ENCODE peak calls at places on chromosomes 11 and 22, in ten cellular contexts. H is Peyer's patch, P is testis, T is right lobe of liver, S is IMR-90, V is ovary, N is heart left ventricle, Q is body of pancreas, Y is tibial nerve, I is suprapubic skin. R is an unnamed sample.
A peak's percentile ranks its signal among the peaks of the same experiment; 100 is the strongest.

GRCh38 chr11:104549019-104549418 is 349.2 kb downstream of the CASP12 start:
- DNase-seq in N (no peak), I (no peak), P (no peak), S (no peak), V (no peak), H (no peak), Q (no peak), T (no peak), Y (no peak), R (no peak)

GRCh38 chr11:45155627-45156180 is 9.3 kb downstream of the PRDM11 start:
- DNase-seq in H (no peak), S (no peak), Q (no peak), N (no peak), Y (no peak), I (peak; percentile 32), P (no peak), V (no peak), T (no peak), R (peak; percentile 12)

GRCh38 chr11:17350455-17351170 is 987 bp upstream of the NCR3LG1 start:
- DNase-seq in V (no peak), S (no peak), Q (no peak), Y (no peak), I (no peak), P (no peak), H (no peak), N (no peak), T (no peak), R (no peak)

GRCh38 chr11:75347781-75348613 is 3.5 kb downstream of the ARRB1 start:
- DNase-seq in S (peak; percentile 98), P (peak; percentile 59), V (peak; percentile 56), Q (no peak), Y (no peak), I (no peak), T (no peak), N (no peak), H (no peak), R (no peak)

GRCh38 chr11:46524201-46524600 is 69.6 kb downstream of the AMBRA1 start:
- DNase-seq in N (no peak), S (no peak), V (no peak), T (no peak), Y (no peak), H (no peak), P (no peak), I (no peak), Q (no peak), R (no peak)

GRCh38 chr11:89436071-89436470 is 55.1 kb downstream of the NOX4 start:
- DNase-seq in Y (no peak), N (no peak), I (no peak), T (no peak), P (no peak), Q (no peak), H (no peak), S (peak; percentile 58), V (no peak), R (no peak)

GRCh38 chr22:23070418-23071162 is at the start of gene GNAZ:
- DNase-seq in N (peak; percentile 35), V (peak; percentile 28), H (no peak), S (no peak), Q (peak; percentile 26), Y (no peak), T (peak; percentile 47), I (peak; percentile 77), P (no peak), R (peak; percentile 88)

GRCh38 chr11:109423114-109423859 is 1.3 kb downstream of the C11orf87 start:
- DNase-seq in N (no peak), H (no peak), I (no peak), Q (no peak), V (no peak), Y (no peak), T (no peak), P (no peak), S (no peak), R (no peak)

GRCh38 chr11:68052137-68052873 is 13.5 kb downstream of the TCIRG1 start:
- DNase-seq in P (no peak), I (no peak), V (no peak), T (no peak), Q (no peak), N (no peak), H (no peak), Y (no peak), S (no peak), R (no peak)

GRCh38 chr11:124937336-124937935 is 1.6 kb upstream of the HEPACAM start:
- DNase-seq in T (no peak), S (no peak), V (no peak), Y (no peak), Q (no peak), H (no peak), N (no peak), I (no peak), P (no peak), R (no peak)

GRCh38 chr11:40293655-40294342 is 1165.7 kb downstream of the LRRC4C start:
- DNase-seq in S (peak; percentile 92), N (peak; percentile 35), Q (peak; percentile 69), P (peak; percentile 81), Y (peak; percentile 38), H (no peak), I (no peak), V (no peak), T (peak; percentile 53), R (no peak)

GRCh38 chr22:18156878-18157713 is 7.1 kb downstream of the USP18 start:
- DNase-seq in I (no peak), Y (peak; percentile 51), T (peak; percentile 60), V (peak; percentile 34), P (peak; percentile 86), N (peak; percentile 74), S (peak; percentile 99), Q (peak; percentile 38), H (peak; percentile 25), R (peak; percentile 67)

GRCh38 chr11:68749501-68750196 is 1.7 kb downstream of the TESMIN start:
- DNase-seq in T (no peak), I (no peak), S (peak; percentile 12), Q (no peak), N (no peak), V (no peak), P (no peak), H (no peak), Y (no peak), R (no peak)

DNA sequence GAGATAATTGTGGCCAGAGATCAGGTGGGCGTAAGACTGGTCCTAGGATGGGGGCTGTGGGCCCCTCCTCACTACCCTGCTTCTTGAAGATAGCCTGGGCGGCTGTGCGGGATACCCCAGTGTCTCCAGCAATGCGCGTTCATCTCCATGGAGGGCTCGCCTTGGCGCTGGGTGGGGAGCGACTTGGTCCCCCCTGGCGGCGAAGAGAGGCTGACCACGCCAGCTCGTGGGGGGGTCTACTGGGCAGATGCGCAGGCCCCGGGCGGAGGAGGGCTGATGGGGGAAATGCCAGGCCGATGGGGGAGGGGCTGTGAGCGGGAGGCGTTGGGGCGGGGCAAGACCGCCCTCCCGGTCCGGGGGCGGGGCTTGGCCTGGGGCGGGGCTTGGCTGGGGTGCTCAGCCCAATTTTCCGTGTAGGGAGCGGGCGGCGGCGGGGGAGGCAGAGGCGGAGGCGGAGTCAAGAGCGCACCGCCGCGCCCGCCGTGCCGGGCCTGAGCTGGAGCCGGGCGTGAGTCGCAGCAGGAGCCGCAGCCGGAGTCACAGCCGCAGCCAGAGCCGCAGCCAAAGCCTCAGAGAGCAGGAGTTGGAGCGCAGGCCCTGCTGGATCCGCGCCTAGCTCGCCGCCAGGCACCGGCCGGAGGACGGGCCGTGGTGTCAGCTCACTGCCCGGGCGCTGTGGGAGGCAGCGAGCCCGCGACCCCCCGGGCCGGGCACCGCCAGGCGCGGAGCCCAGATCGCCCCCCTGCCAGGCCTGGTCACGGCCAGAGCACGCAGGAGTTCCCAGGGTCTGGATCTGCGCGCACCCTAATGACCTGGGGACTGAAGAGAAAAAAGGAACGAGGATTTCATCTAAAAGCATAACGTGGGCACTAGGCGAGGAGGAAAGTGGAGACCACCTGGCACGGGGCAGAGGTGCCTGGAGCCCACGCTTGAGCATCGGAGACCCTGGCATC is at the start of gene SLC35E4:
- DNase-seq in V (peak; percentile 98), S (peak; percentile 86), N (peak; percentile 95), Y (peak; percentile 93), P (peak; percentile 95), H (peak; percentile 98), T (peak; percentile 95), Q (peak; percentile 94), I (peak; percentile 97), R (peak; percentile 97)
- TF ChIP-seq POLR2A in V (peak; percentile 13), S (peak; percentile 51), N (peak; percentile 93), Y (peak; percentile 68), P (no peak), H (peak; percentile 74), T (peak; percentile 59), Q (peak; percentile 81), I (peak; percentile 25), R (no peak)

GRCh38 chr11:78332174-78332866 is 85.3 kb downstream of the GAB2 start:
- DNase-seq in T (no peak), H (no peak), Y (no peak), Q (no peak), V (no peak), N (no peak), I (no peak), S (peak; percentile 21), P (no peak), R (no peak)
- H3K27ac ChIP-seq in T (no peak overlapping the region), H (no peak overlapping the region), Y (no peak overlapping the region), Q (no peak overlapping the region), V (no peak overlapping the region), N (no peak overlapping the region), I (no peak overlapping the region), S (no peak overlapping the region), P (no peak overlapping the region), R (no peak overlapping the region)

DNA sequence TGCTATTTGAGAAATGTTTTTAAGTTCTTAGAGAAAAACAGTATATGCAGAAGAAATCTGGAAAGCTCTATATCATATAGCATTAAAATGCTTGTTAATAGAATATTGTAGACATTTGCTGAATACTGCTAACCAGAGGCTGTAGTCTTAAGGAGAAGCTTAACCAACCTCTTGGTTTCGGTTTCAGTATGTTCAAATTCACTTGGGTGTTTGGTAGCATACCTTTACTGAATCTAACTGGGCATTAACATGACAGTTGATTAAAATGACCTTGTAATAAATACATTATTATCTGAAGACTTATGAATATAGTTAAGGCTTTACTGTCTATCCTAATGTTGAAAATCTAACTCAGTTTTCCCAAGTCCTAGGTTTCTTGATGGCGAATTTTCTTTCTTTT is 5.4 kb downstream of the PCF11 start:
- DNase-seq in V (no peak), Q (no peak), S (peak; percentile 16), H (no peak), I (no peak), P (no peak), Y (no peak), N (no peak), T (no peak), R (no peak)
- H3K36me3 ChIP-seq in V (no peaks in the 10 kb centered on the region), Q (no peaks in the 10 kb centered on the region), S (peaks cover 20% of the 10 kb centered on the region), H (no peaks in the 10 kb centered on the region), I (peaks cover 31% of the 10 kb centered on the region), P (no peaks in the 10 kb centered on the region), Y (peaks cover 5% of the 10 kb centered on the region), N (peaks cover 43% of the 10 kb centered on the region), T (peaks cover 2% of the 10 kb centered on the region), R (peaks cover 57% of the 10 kb centered on the region)

DNA sequence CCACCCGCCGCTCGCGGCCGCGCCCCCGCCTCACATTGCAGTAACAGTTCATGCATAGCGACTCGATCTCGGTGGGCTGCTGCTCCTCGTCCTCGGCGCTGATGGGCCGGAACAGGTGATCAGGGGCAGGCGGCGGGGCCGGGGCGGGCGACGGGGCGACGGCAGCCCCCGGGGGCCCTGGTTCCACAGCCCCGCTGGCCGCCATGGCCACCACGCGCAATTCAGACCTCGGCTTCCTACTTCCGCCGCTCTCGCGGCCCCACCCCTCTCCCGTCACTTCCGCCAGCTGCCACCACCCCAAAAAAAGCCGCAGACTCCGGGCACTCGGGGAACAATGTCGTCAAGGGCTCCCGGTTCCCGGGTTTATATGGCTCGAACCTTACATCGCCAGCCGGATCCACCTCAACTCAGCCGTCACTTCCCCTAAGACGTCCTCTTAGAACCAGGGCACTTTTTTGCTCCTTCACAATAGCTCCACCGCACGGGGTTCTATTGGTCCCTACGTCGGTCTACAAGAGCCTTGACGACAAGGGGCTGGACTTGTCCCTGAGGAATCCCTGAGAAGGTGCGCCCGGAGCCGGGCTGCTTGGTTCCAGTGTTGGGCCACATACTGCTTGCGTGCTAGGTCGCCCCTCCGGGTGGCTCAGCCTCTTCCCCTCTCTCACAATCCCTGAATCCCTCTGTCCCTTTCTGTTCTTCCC is at the start of gene ZPR1:
- DNase-seq in Q (peak; percentile 82), P (peak; percentile 89), Y (peak; percentile 58), N (peak; percentile 88), S (peak; percentile 56), I (peak; percentile 92), V (peak; percentile 78), H (peak; percentile 82), T (peak; percentile 91), R (peak; percentile 96)
- TF ChIP-seq POLR2A in Q (peak; percentile 81), P (no peak), Y (peak; percentile 51), N (peak; percentile 66), S (peak; percentile 85), I (no peak), V (peak; percentile 59), H (peak; percentile 93), T (peak; percentile 70), R (no peak)

R was measured in spleen.